ENCODE peak calls at places on chromosomes 13 and 19, in nine cellular contexts. One of them, this sample, is unnamed.
A peak's percentile ranks its signal among the peaks of the same experiment; 100 is the strongest.

GRCh38 chr13:112445411-112446271 is 69.5 kb downstream of the SPACA7 start:
- DNase-seq in tibial nerve: no peak
- DNase-seq in right lobe of liver: peak; percentile 48
- DNase-seq in heart left ventricle: no peak
- DNase-seq in left lung: peak; percentile 61
- DNase-seq in H7: peak; percentile 65
- DNase-seq in neuronal stem cell: no peak
- DNase-seq in body of pancreas: no peak
- DNase-seq in adipocyte: no peak
- DNase-seq in this sample: no peak

GRCh38 chr13:113630296-113630695 is 27.7 kb downstream of the ATP4B start:
- DNase-seq in H7: no peak
- DNase-seq in heart left ventricle: peak; percentile 11
- DNase-seq in tibial nerve: no peak
- DNase-seq in right lobe of liver: peak; percentile 11
- DNase-seq in left lung: no peak
- DNase-seq in neuronal stem cell: no peak
- DNase-seq in adipocyte: no peak
- DNase-seq in body of pancreas: no peak
- DNase-seq in this sample: no peak

GRCh38 chr19:6067975-6068374 is 42.3 kb downstream of the RFX2 start:
- DNase-seq in heart left ventricle: no peak
- DNase-seq in adipocyte: no peak
- DNase-seq in neuronal stem cell: no peak
- DNase-seq in H7: peak; percentile 2
- DNase-seq in tibial nerve: no peak
- DNase-seq in body of pancreas: no peak
- DNase-seq in left lung: no peak
- DNase-seq in right lobe of liver: peak; percentile 46
- DNase-seq in this sample: no peak

GRCh38 chr19:32483574-32483973 is 78.0 kb downstream of the DPY19L3 start:
- DNase-seq in left lung: no peak
- DNase-seq in tibial nerve: no peak
- DNase-seq in neuronal stem cell: no peak
- DNase-seq in right lobe of liver: no peak
- DNase-seq in heart left ventricle: no peak
- DNase-seq in body of pancreas: no peak
- DNase-seq in H7: no peak
- DNase-seq in adipocyte: no peak
- DNase-seq in this sample: no peak

GRCh38 chr19:5354403-5354802 is 13.8 kb upstream of the PTPRS start:
- DNase-seq in body of pancreas: no peak
- DNase-seq in adipocyte: no peak
- DNase-seq in tibial nerve: no peak
- DNase-seq in neuronal stem cell: no peak
- DNase-seq in heart left ventricle: no peak
- DNase-seq in right lobe of liver: peak; percentile 22
- DNase-seq in H7: peak; percentile 80
- DNase-seq in left lung: no peak
- DNase-seq in this sample: no peak

GRCh38 chr13:97474581-97474980 is 40.6 kb downstream of the RAP2A start:
- DNase-seq in H7: no peak
- DNase-seq in body of pancreas: no peak
- DNase-seq in neuronal stem cell: no peak
- DNase-seq in adipocyte: no peak
- DNase-seq in heart left ventricle: no peak
- DNase-seq in tibial nerve: no peak
- DNase-seq in right lobe of liver: no peak
- DNase-seq in left lung: no peak
- DNase-seq in this sample: no peak

GRCh38 chr13:23867027-23867491 is 22.1 kb downstream of the MIPEP start:
- DNase-seq in right lobe of liver: no peak
- DNase-seq in heart left ventricle: no peak
- DNase-seq in neuronal stem cell: no peak
- DNase-seq in adipocyte: peak; percentile 25
- DNase-seq in H7: no peak
- DNase-seq in tibial nerve: no peak
- DNase-seq in body of pancreas: no peak
- DNase-seq in left lung: no peak
- DNase-seq in this sample: no peak

GRCh38 chr19:35756373-35757230 is at the start of gene HSPB6:
- DNase-seq in neuronal stem cell: no peak
- DNase-seq in heart left ventricle: peak; percentile 91
- DNase-seq in body of pancreas: peak; percentile 50
- DNase-seq in tibial nerve: peak; percentile 52
- DNase-seq in left lung: peak; percentile 82
- DNase-seq in H7: peak; percentile 77
- DNase-seq in right lobe of liver: peak; percentile 62
- DNase-seq in adipocyte: peak; percentile 25
- DNase-seq in this sample: no peak

GRCh38 chr19:28864577-28865042 is 348.3 kb downstream of the UQCRFS1 start:
- DNase-seq in adipocyte: no peak
- DNase-seq in right lobe of liver: no peak
- DNase-seq in body of pancreas: peak; percentile 84
- DNase-seq in tibial nerve: no peak
- DNase-seq in left lung: no peak
- DNase-seq in H7: no peak
- DNase-seq in heart left ventricle: peak; percentile 84
- DNase-seq in neuronal stem cell: no peak
- DNase-seq in this sample: no peak

GRCh38 chr19:43662487-43662886 is 7.5 kb downstream of the PLAUR start:
- DNase-seq in right lobe of liver: no peak
- DNase-seq in neuronal stem cell: no peak
- DNase-seq in adipocyte: peak; percentile 35
- DNase-seq in body of pancreas: no peak
- DNase-seq in tibial nerve: no peak
- DNase-seq in left lung: no peak
- DNase-seq in heart left ventricle: no peak
- DNase-seq in H7: peak; percentile 48
- DNase-seq in this sample: no peak

GRCh38 chr19:58514564-58515020 is 2.8 kb upstream of the SLC27A5 start:
- DNase-seq in left lung: no peak
- DNase-seq in right lobe of liver: no peak
- DNase-seq in tibial nerve: no peak
- DNase-seq in body of pancreas: no peak
- DNase-seq in heart left ventricle: no peak
- DNase-seq in adipocyte: no peak
- DNase-seq in H7: no peak
- DNase-seq in neuronal stem cell: no peak
- DNase-seq in this sample: no peak

GRCh38 chr19:13844130-13844631 is 32.8 kb upstream of the NANOS3 start:
- DNase-seq in left lung: no peak
- DNase-seq in H7: peak; percentile 58
- DNase-seq in neuronal stem cell: no peak
- DNase-seq in right lobe of liver: no peak
- DNase-seq in body of pancreas: no peak
- DNase-seq in heart left ventricle: no peak
- DNase-seq in tibial nerve: no peak
- DNase-seq in adipocyte: peak; percentile 44
- DNase-seq in this sample: no peak

GRCh38 chr13:38386421-38386820 is 36.8 kb downstream of the UFM1 start:
- DNase-seq in heart left ventricle: no peak
- DNase-seq in body of pancreas: no peak
- DNase-seq in right lobe of liver: no peak
- DNase-seq in adipocyte: peak; percentile 77
- DNase-seq in H7: no peak
- DNase-seq in neuronal stem cell: no peak
- DNase-seq in tibial nerve: no peak
- DNase-seq in left lung: no peak
- DNase-seq in this sample: no peak

GRCh38 chr13:38385152-38385891 is 35.7 kb downstream of the UFM1 start:
- DNase-seq in H7: no peak
- DNase-seq in body of pancreas: no peak
- DNase-seq in left lung: no peak
- DNase-seq in adipocyte: peak; percentile 20
- DNase-seq in neuronal stem cell: no peak
- DNase-seq in heart left ventricle: no peak
- DNase-seq in tibial nerve: no peak
- DNase-seq in right lobe of liver: no peak
- DNase-seq in this sample: no peak

GRCh38 chr13:38382946-38383345 is 33.3 kb downstream of the UFM1 start:
- DNase-seq in left lung: no peak
- DNase-seq in heart left ventricle: no peak
- DNase-seq in H7: no peak
- DNase-seq in adipocyte: no peak
- DNase-seq in neuronal stem cell: no peak
- DNase-seq in right lobe of liver: no peak
- DNase-seq in tibial nerve: no peak
- DNase-seq in body of pancreas: no peak
- DNase-seq in this sample: no peak

GRCh38 chr13:38384171-38384570 is 34.5 kb downstream of the UFM1 start:
- DNase-seq in neuronal stem cell: no peak
- DNase-seq in body of pancreas: no peak
- DNase-seq in tibial nerve: no peak
- DNase-seq in left lung: no peak
- DNase-seq in right lobe of liver: no peak
- DNase-seq in H7: no peak
- DNase-seq in heart left ventricle: no peak
- DNase-seq in adipocyte: peak; percentile 71
- DNase-seq in this sample: no peak

DNA sequence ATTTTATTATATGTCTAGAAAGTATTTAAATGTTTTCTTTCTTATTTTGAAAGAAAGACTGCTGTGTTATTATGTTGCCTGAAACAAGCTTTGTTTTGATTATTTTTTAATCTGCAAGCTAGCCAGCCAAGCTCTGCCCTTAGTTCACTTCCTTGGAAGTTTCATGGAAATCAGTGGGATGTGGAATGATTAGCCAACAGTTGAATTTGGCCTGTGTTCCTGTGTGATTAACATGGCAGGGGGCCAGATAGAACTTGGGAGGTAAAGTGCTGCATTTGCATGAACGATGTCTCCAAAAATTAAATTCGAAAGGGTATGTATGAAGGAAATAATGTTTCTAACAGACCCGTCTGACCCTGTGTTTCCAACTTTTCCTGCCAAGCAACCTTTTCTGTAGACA is 32.2 kb downstream of the UFM1 start:
- DNase-seq in tibial nerve: no peak
- DNase-seq in neuronal stem cell: no peak
- DNase-seq in adipocyte: peak; percentile 15
- DNase-seq in right lobe of liver: no peak
- DNase-seq in H7: no peak
- DNase-seq in body of pancreas: peak; percentile 10
- DNase-seq in left lung: no peak
- DNase-seq in heart left ventricle: no peak
- DNase-seq in this sample: no peak
- H3K4me3 ChIP-seq in tibial nerve: no peak overlapping the region
- H3K4me3 ChIP-seq in neuronal stem cell: no peak overlapping the region
- H3K4me3 ChIP-seq in adipocyte: no peak overlapping the region
- H3K4me3 ChIP-seq in right lobe of liver: no peak overlapping the region
- H3K4me3 ChIP-seq in H7: no peak overlapping the region
- H3K4me3 ChIP-seq in body of pancreas: no peak overlapping the region
- H3K4me3 ChIP-seq in left lung: no peak overlapping the region
- H3K4me3 ChIP-seq in heart left ventricle: no peak overlapping the region
- H3K4me3 ChIP-seq in this sample: no peak overlapping the region

GRCh38 chr19:19305066-19305465 is 15.2 kb downstream of the SUGP1 start:
- DNase-seq in tibial nerve: no peak
- DNase-seq in adipocyte: no peak
- DNase-seq in body of pancreas: no peak
- DNase-seq in neuronal stem cell: no peak
- DNase-seq in heart left ventricle: no peak
- DNase-seq in H7: no peak
- DNase-seq in right lobe of liver: no peak
- DNase-seq in left lung: no peak
- DNase-seq in this sample: no peak
- H3K36me3 ChIP-seq in tibial nerve: peaks cover 20% of the 10 kb centered on the region
- H3K36me3 ChIP-seq in adipocyte: peaks cover 82% of the 10 kb centered on the region
- H3K36me3 ChIP-seq in body of pancreas: peaks cover 39% of the 10 kb centered on the region
- H3K36me3 ChIP-seq in neuronal stem cell: peaks cover 96% of the 10 kb centered on the region
- H3K36me3 ChIP-seq in heart left ventricle: peaks cover 95% of the 10 kb centered on the region
- H3K36me3 ChIP-seq in H7: peaks cover 14% of the 10 kb centered on the region
- H3K36me3 ChIP-seq in right lobe of liver: peaks cover 3% of the 10 kb centered on the region
- H3K36me3 ChIP-seq in left lung: peaks cover 100% of the 10 kb centered on the region
- H3K36me3 ChIP-seq in this sample: peaks cover 55% of the 10 kb centered on the region

DNA sequence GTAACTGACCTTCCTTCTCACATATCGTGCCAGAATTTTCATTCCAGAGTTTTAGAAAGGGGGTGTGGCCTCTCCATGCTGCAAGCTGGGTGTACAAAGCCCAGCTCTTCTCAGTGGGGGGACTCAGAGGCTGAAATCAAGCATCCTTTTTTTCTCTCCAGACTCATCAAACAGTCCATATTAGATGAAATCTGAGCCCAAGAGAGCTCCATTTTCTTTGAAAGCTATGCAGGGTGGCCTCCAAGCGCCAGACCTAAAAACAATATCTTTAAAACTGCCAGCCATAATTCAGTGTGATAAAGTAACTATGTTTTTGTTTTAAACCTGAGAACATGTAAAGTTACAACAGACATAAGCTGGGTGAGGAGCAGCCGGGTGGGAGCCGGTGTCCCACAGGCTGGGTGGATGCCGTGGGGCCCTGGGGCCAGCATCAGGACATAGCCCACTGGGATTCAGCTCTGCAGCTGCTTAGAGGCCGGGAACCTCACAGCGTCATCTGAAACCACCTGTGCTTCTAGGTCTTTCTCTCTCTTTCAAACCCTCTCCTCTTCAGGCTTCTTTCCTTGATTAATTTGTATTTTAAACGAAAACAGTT is 249.2 kb downstream of the ZNF536 start:
- DNase-seq in tibial nerve: no peak
- DNase-seq in right lobe of liver: no peak
- DNase-seq in left lung: no peak
- DNase-seq in neuronal stem cell: no peak
- DNase-seq in body of pancreas: no peak
- DNase-seq in adipocyte: no peak
- DNase-seq in heart left ventricle: no peak
- DNase-seq in H7: no peak
- DNase-seq in this sample: no peak
- H3K27me3 ChIP-seq in tibial nerve: no peaks in the 10 kb centered on the region
- H3K27me3 ChIP-seq in right lobe of liver: no peaks in the 10 kb centered on the region
- H3K27me3 ChIP-seq in left lung: no peaks in the 10 kb centered on the region
- H3K27me3 ChIP-seq in neuronal stem cell: no peaks in the 10 kb centered on the region
- H3K27me3 ChIP-seq in body of pancreas: no peaks in the 10 kb centered on the region
- H3K27me3 ChIP-seq in adipocyte: no peaks in the 10 kb centered on the region
- H3K27me3 ChIP-seq in heart left ventricle: no peaks in the 10 kb centered on the region
- H3K27me3 ChIP-seq in H7: no peaks in the 10 kb centered on the region
- H3K27me3 ChIP-seq in this sample: no peaks in the 10 kb centered on the region

DNA sequence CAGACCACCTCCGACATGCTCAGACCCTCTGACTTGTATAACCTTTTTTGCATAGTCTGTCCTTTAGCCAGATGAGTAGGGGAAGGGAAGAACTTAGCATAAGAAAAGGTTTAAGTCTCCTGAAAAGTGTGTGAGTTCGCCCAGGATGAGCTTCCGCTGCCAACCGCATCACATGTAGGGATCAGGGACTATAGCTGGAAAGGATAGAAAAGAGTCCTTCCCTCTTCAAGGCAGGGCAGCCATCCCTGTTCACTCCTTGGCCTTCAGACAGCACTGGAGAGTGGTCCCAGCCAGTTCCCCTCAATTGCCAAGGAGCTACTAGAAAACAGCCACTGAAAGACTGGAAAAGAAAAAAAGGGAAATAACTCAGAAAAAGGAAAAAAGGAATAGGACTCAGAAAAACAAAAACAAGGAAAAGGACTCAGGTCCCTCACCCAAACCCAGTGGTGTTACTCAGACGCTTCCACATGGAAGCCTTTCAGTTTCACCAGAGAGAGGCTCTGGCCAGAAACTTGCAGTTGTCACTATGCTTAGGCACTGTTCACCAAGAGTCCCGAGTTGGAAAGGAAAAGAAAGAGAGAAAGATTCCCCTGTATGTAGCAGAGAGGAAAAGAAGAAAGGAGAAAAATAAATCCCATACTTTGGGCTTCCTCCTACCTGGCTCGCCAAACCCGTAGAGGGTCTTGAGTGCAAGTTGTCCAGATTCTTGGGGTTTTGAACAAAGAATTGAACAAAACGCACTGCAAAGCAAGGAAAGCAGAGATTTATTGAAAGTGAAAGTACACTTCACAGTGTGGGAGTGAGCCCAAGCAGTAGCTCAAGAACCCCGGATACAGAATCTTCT is 5.6 kb upstream of the TM9SF2 start:
- DNase-seq in adipocyte: peak; percentile 17
- DNase-seq in body of pancreas: no peak
- DNase-seq in tibial nerve: no peak
- DNase-seq in left lung: no peak
- DNase-seq in heart left ventricle: no peak
- DNase-seq in right lobe of liver: no peak
- DNase-seq in neuronal stem cell: no peak
- DNase-seq in H7: no peak
- DNase-seq in this sample: no peak
- H3K4me3 ChIP-seq in adipocyte: peak overlapping the region; percentile 83
- H3K4me3 ChIP-seq in body of pancreas: no peak overlapping the region
- H3K4me3 ChIP-seq in tibial nerve: peak overlapping the region; percentile 24
- H3K4me3 ChIP-seq in left lung: peak overlapping the region; percentile 2
- H3K4me3 ChIP-seq in heart left ventricle: peak overlapping the region; percentile 48
- H3K4me3 ChIP-seq in right lobe of liver: peak overlapping the region; percentile 66
- H3K4me3 ChIP-seq in neuronal stem cell: no peak overlapping the region
- H3K4me3 ChIP-seq in H7: no peak overlapping the region
- H3K4me3 ChIP-seq in this sample: no peak overlapping the region